ENCODE peak calls at places on chromosomes 12 and 14, in eight cellular contexts. One of them, this sample, is unnamed. For H3K27me3, the result is how much of the 10 kb centered on the place peaks cover.

GRCh38 chr14:105474478-105475268 is at the start of gene CRIP2:
- DNase-seq in HCT116: no peak
- DNase-seq in transverse colon: no peak
- DNase-seq in Peyer's patch: no peak
- DNase-seq in right lobe of liver: no peak
- DNase-seq in IMR-90: peak
- DNase-seq in ovary: no peak
- DNase-seq in K562: peak
- DNase-seq in this sample: no peak

GRCh38 chr14:75258079-75258802 is 20.4 kb upstream of the FOS start:
- DNase-seq in IMR-90: peak
- DNase-seq in right lobe of liver: peak
- DNase-seq in ovary: peak
- DNase-seq in K562: no peak
- DNase-seq in HCT116: no peak
- DNase-seq in transverse colon: peak
- DNase-seq in Peyer's patch: no peak
- DNase-seq in this sample: peak

GRCh38 chr14:101593411-101594181 is 32.3 kb downstream of the DIO3 start:
- DNase-seq in IMR-90: no peak
- DNase-seq in HCT116: no peak
- DNase-seq in K562: no peak
- DNase-seq in right lobe of liver: no peak
- DNase-seq in ovary: no peak
- DNase-seq in Peyer's patch: no peak
- DNase-seq in transverse colon: no peak
- DNase-seq in this sample: no peak

GRCh38 chr14:77023001-77023996 is 5.2 kb downstream of the IRF2BPL start:
- DNase-seq in ovary: peak
- DNase-seq in transverse colon: peak
- DNase-seq in right lobe of liver: peak
- DNase-seq in HCT116: no peak
- DNase-seq in Peyer's patch: peak
- DNase-seq in K562: no peak
- DNase-seq in IMR-90: peak
- DNase-seq in this sample: peak

GRCh38 chr14:94129758-94130414 is 482 bp upstream of the IFI27L2 start:
- DNase-seq in transverse colon: no peak
- DNase-seq in HCT116: peak
- DNase-seq in IMR-90: peak
- DNase-seq in right lobe of liver: no peak
- DNase-seq in ovary: peak
- DNase-seq in Peyer's patch: no peak
- DNase-seq in K562: peak
- DNase-seq in this sample: peak

GRCh38 chr14:92813201-92813600 is 19.1 kb downstream of the GOLGA5 start:
- DNase-seq in K562: no peak
- DNase-seq in HCT116: no peak
- DNase-seq in ovary: no peak
- DNase-seq in Peyer's patch: no peak
- DNase-seq in IMR-90: no peak
- DNase-seq in transverse colon: no peak
- DNase-seq in right lobe of liver: no peak
- DNase-seq in this sample: no peak

GRCh38 chr12:58819345-58819744 is 101.0 kb downstream of the LRIG3 start:
- DNase-seq in right lobe of liver: peak
- DNase-seq in Peyer's patch: no peak
- DNase-seq in transverse colon: no peak
- DNase-seq in ovary: no peak
- DNase-seq in IMR-90: no peak
- DNase-seq in K562: no peak
- DNase-seq in HCT116: no peak
- DNase-seq in this sample: no peak

GRCh38 chr12:76310110-76310509 is 38.1 kb downstream of the BBS10 start:
- DNase-seq in ovary: no peak
- DNase-seq in IMR-90: peak
- DNase-seq in HCT116: no peak
- DNase-seq in Peyer's patch: no peak
- DNase-seq in right lobe of liver: no peak
- DNase-seq in transverse colon: no peak
- DNase-seq in K562: no peak
- DNase-seq in this sample: no peak

GRCh38 chr14:68857671-68858070 is 64.8 kb upstream of the ZFP36L1 start:
- DNase-seq in HCT116: no peak
- DNase-seq in transverse colon: no peak
- DNase-seq in IMR-90: no peak
- DNase-seq in right lobe of liver: no peak
- DNase-seq in ovary: no peak
- DNase-seq in Peyer's patch: no peak
- DNase-seq in K562: no peak
- DNase-seq in this sample: no peak

GRCh38 chr14:61644185-61644584 is 51.1 kb upstream of the HIF1A start:
- DNase-seq in ovary: no peak
- DNase-seq in IMR-90: no peak
- DNase-seq in HCT116: no peak
- DNase-seq in Peyer's patch: no peak
- DNase-seq in right lobe of liver: no peak
- DNase-seq in transverse colon: no peak
- DNase-seq in K562: no peak
- DNase-seq in this sample: no peak

GRCh38 chr14:90698379-90698869 is 117.8 kb downstream of the TTC7B start:
- DNase-seq in K562: no peak
- DNase-seq in right lobe of liver: peak
- DNase-seq in Peyer's patch: no peak
- DNase-seq in transverse colon: peak
- DNase-seq in ovary: peak
- DNase-seq in HCT116: no peak
- DNase-seq in IMR-90: peak
- DNase-seq in this sample: no peak

GRCh38 chr12:111057726-111058125 is 137.3 kb upstream of the MYL2 start:
- DNase-seq in IMR-90: no peak
- DNase-seq in ovary: no peak
- DNase-seq in HCT116: no peak
- DNase-seq in right lobe of liver: no peak
- DNase-seq in K562: no peak
- DNase-seq in transverse colon: no peak
- DNase-seq in Peyer's patch: no peak
- DNase-seq in this sample: no peak
- H3K27me3 ChIP-seq in IMR-90: under half
- H3K27me3 ChIP-seq in ovary: under half
- H3K27me3 ChIP-seq in HCT116: under half
- H3K27me3 ChIP-seq in right lobe of liver: under half
- H3K27me3 ChIP-seq in K562: under half
- H3K27me3 ChIP-seq in transverse colon: under half
- H3K27me3 ChIP-seq in Peyer's patch: under half
- H3K27me3 ChIP-seq in this sample: under half

GRCh38 chr14:106564058-106564643 is 1037.8 kb downstream of the TMEM121 start:
- DNase-seq in ovary: no peak
- DNase-seq in IMR-90: no peak
- DNase-seq in Peyer's patch: peak
- DNase-seq in transverse colon: peak
- DNase-seq in K562: peak
- DNase-seq in right lobe of liver: no peak
- DNase-seq in HCT116: no peak
- DNase-seq in this sample: peak
- TF ChIP-seq CTCF in ovary: no peak
- TF ChIP-seq CTCF in IMR-90: no peak
- TF ChIP-seq CTCF in Peyer's patch: peak
- TF ChIP-seq CTCF in transverse colon: peak
- TF ChIP-seq CTCF in K562: peak
- TF ChIP-seq CTCF in right lobe of liver: peak
- TF ChIP-seq CTCF in HCT116: peak
- TF ChIP-seq CTCF in this sample: peak

GRCh38 chr12:115201928-115202327 is 518.0 kb upstream of the TBX3 start:
- DNase-seq in ovary: no peak
- DNase-seq in HCT116: no peak
- DNase-seq in IMR-90: peak
- DNase-seq in transverse colon: no peak
- DNase-seq in right lobe of liver: no peak
- DNase-seq in K562: no peak
- DNase-seq in Peyer's patch: no peak
- DNase-seq in this sample: no peak
- TF ChIP-seq POLR2A in ovary: no peak
- TF ChIP-seq POLR2A in HCT116: no peak
- TF ChIP-seq POLR2A in IMR-90: no peak
- TF ChIP-seq POLR2A in transverse colon: no peak
- TF ChIP-seq POLR2A in right lobe of liver: no peak
- TF ChIP-seq POLR2A in K562: no peak
- TF ChIP-seq POLR2A in Peyer's patch: no peak
- TF ChIP-seq POLR2A in this sample: no peak

DNA sequence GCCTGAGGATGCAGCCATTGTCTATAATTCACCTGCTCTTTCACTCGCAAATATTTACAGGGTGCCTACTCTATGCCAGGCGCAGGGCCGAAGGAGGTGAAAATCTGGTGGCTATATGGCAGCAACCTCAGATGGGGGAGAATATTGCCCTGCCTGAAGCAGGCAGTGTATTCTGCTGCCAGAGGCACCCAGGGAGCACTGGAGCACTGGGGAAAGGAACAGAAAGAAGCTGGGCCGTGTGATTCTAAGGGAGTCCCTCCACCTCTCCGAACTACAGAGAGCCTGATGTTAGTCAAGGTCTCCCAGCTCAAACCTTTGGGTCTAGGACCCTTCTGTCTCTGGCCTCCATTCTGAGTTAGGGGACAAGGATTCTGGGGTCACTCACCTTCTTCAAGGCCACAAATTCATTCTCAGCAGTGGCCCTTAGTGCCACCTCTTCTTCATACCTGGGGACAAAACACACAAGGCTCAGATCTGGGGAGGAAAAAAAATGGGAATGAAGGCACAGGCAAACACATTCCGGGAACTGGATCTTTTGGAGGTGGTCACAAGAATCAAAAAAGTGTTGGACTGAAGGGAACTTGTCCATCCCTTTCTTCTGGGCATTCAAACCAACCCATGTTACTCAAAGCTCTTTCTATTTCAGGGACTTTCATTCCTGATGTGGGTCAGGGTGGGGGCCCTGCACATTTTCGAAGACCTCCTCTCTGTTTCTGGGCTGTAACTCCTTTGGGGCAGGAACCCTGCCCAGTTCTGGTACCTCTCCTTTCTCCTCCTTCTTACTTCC is 19.3 kb upstream of the KRT86 start:
- DNase-seq in HCT116: no peak
- DNase-seq in K562: no peak
- DNase-seq in right lobe of liver: no peak
- DNase-seq in ovary: no peak
- DNase-seq in Peyer's patch: no peak
- DNase-seq in transverse colon: no peak
- DNase-seq in IMR-90: no peak
- DNase-seq in this sample: no peak
- H3K27me3 ChIP-seq in HCT116: under half
- H3K27me3 ChIP-seq in K562: under half
- H3K27me3 ChIP-seq in right lobe of liver: under half
- H3K27me3 ChIP-seq in ovary: under half
- H3K27me3 ChIP-seq in Peyer's patch: under half
- H3K27me3 ChIP-seq in transverse colon: half or more
- H3K27me3 ChIP-seq in IMR-90: under half
- H3K27me3 ChIP-seq in this sample: under half

DNA sequence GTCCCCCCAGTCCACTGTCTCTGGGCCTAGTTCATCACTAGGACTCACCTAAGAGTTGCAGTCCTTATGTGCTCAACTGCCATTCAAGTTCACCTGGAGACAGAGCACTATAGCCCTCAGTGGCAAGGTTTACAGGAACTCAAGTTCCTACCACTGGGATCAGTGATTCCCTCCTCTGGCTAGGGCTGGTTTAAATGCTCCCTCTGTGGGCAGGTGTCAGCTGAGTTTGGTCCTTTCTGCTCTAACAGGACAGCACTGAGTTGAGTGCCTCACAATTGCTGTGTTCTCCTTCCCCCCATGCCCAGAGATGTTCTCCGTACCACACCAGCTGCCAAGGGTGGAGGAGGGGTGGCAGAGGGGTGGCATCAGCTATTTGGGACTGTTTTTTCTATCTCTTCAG is 20.8 kb upstream of the SAV1 start:
- DNase-seq in ovary: no peak
- DNase-seq in transverse colon: no peak
- DNase-seq in Peyer's patch: no peak
- DNase-seq in right lobe of liver: no peak
- DNase-seq in IMR-90: no peak
- DNase-seq in K562: no peak
- DNase-seq in HCT116: no peak
- DNase-seq in this sample: no peak
- TF ChIP-seq CTCF in ovary: no peak
- TF ChIP-seq CTCF in transverse colon: no peak
- TF ChIP-seq CTCF in Peyer's patch: no peak
- TF ChIP-seq CTCF in right lobe of liver: peak
- TF ChIP-seq CTCF in IMR-90: no peak
- TF ChIP-seq CTCF in K562: no peak
- TF ChIP-seq CTCF in HCT116: no peak
- TF ChIP-seq CTCF in this sample: no peak

GRCh38 chr12:54631988-54632728 is 2.5 kb downstream of the LACRT start:
- DNase-seq in HCT116: no peak
- DNase-seq in IMR-90: no peak
- DNase-seq in K562: peak
- DNase-seq in Peyer's patch: no peak
- DNase-seq in right lobe of liver: no peak
- DNase-seq in transverse colon: no peak
- DNase-seq in ovary: no peak
- DNase-seq in this sample: no peak

GRCh38 chr12:54634795-54635194 is at the start of gene LACRT:
- DNase-seq in HCT116: no peak
- DNase-seq in transverse colon: no peak
- DNase-seq in Peyer's patch: no peak
- DNase-seq in right lobe of liver: no peak
- DNase-seq in K562: no peak
- DNase-seq in IMR-90: no peak
- DNase-seq in ovary: no peak
- DNase-seq in this sample: no peak

GRCh38 chr12:54628186-54628846 is 6.4 kb downstream of the LACRT start:
- DNase-seq in HCT116: no peak
- DNase-seq in IMR-90: no peak
- DNase-seq in right lobe of liver: no peak
- DNase-seq in K562: no peak
- DNase-seq in Peyer's patch: no peak
- DNase-seq in transverse colon: no peak
- DNase-seq in ovary: no peak
- DNase-seq in this sample: no peak

GRCh38 chr12:54629925-54630324 is 4.8 kb downstream of the LACRT start:
- DNase-seq in Peyer's patch: no peak
- DNase-seq in right lobe of liver: no peak
- DNase-seq in ovary: no peak
- DNase-seq in transverse colon: no peak
- DNase-seq in HCT116: no peak
- DNase-seq in K562: no peak
- DNase-seq in IMR-90: no peak
- DNase-seq in this sample: no peak

DNA sequence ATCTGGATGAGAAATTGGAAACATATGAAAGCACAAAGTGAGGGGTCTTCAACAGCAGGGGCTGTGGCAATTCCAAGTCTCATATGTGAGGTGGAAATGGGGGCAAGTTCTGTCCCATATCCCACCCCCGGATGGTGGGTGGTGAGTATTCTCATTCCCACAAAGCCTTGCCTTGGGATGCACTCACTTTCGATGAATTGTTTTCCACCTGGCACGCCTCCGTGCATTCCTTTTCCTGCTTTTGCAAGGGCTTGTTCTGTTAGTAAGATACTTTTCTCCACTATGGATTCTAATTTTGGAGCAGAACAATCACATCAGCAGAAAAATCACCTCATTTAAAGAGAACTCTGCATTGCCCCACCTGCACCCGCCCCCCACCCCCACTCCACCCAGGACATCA is 3.1 kb downstream of the LACRT start:
- DNase-seq in ovary: no peak
- DNase-seq in transverse colon: no peak
- DNase-seq in HCT116: no peak
- DNase-seq in Peyer's patch: no peak
- DNase-seq in right lobe of liver: no peak
- DNase-seq in IMR-90: no peak
- DNase-seq in K562: no peak
- DNase-seq in this sample: no peak
- TF ChIP-seq POLR2A in ovary: no peak
- TF ChIP-seq POLR2A in transverse colon: no peak
- TF ChIP-seq POLR2A in HCT116: no peak
- TF ChIP-seq POLR2A in Peyer's patch: no peak
- TF ChIP-seq POLR2A in right lobe of liver: no peak
- TF ChIP-seq POLR2A in IMR-90: no peak
- TF ChIP-seq POLR2A in K562: no peak
- TF ChIP-seq POLR2A in this sample: no peak

This sample was measured in testis.